ENCODE peak calls at places on chromosome 13, in six cellular contexts. F is KBM-7, K is hepatocyte, O is nucleus accumbens, C is endothelial cell, P is H9. M is an unnamed sample.
A peak's percentile ranks its signal among the peaks of the same experiment; 100 is the strongest.

GRCh38 chr13:74930402-74931165 is 551.4 kb downstream of the TBC1D4 start:
- DNase-seq in C (no peak), F (no peak), O (no peak), K (no peak), P (no peak), M (peak; percentile 14)

GRCh38 chr13:59494560-59494970 is 669.2 kb downstream of the DIAPH3 start:
- DNase-seq in C (no peak), F (no peak), P (no peak), O (no peak), K (no peak), M (no peak)

GRCh38 chr13:28161370-28161769 is 23.0 kb downstream of the PAN3 start:
- DNase-seq in F (peak; percentile 31), O (no peak), P (peak; percentile 38), K (peak; percentile 71), C (no peak), M (peak; percentile 56)

GRCh38 chr13:50033696-50034095 is 18.5 kb downstream of the KCNRG start:
- DNase-seq in K (no peak), C (no peak), P (no peak), O (no peak), F (no peak), M (no peak)

GRCh38 chr13:77207943-77208342 is 119.0 kb downstream of the MYCBP2 start:
- DNase-seq in K (no peak), O (no peak), F (peak; percentile 11), C (no peak), P (no peak), M (peak; percentile 38)

GRCh38 chr13:79108914-79109643 is 297.0 kb downstream of the RBM26 start:
- DNase-seq in K (no peak), C (no peak), O (no peak), P (no peak), F (no peak), M (no peak)

GRCh38 chr13:20972731-20973130 is 70.2 kb upstream of the XPO4 start:
- DNase-seq in O (no peak), K (no peak), P (no peak), C (no peak), F (no peak), M (no peak)

GRCh38 chr13:76672422-76672821 is 213.8 kb downstream of the KCTD12 start:
- DNase-seq in P (no peak), F (no peak), O (no peak), C (no peak), K (peak; percentile 23), M (peak; percentile 35)

GRCh38 chr13:38951525-38952313 is 38.9 kb downstream of the STOML3 start:
- DNase-seq in F (no peak), P (no peak), K (no peak), C (no peak), O (no peak), M (no peak)

M was measured in A172.